ENCODE peak calls at places on chromosomes 1 and 21, in eight cellular contexts. W, Z, T, J, K, C, A and R are unnamed samples.

GRCh38 chr1:147377263-147378246 is 135.1 kb downstream of the CHD1L start:
- DNase-seq in T (no peak), Z (no peak), J (no peak), W (no peak), A (no peak), C (no peak), K (no peak), R (no peak)

GRCh38 chr1:29502901-29503300 is 266.6 kb downstream of the PTPRU start:
- DNase-seq in J (no peak), W (no peak), Z (no peak), T (no peak), K (no peak), C (no peak), A (no peak), R (no peak)

GRCh38 chr1:55235722-55236121 is 20.6 kb upstream of the USP24 start:
- DNase-seq in Z (no peak), W (no peak), C (peak; percentile 66), J (peak; percentile 88), T (no peak), A (no peak), K (no peak), R (no peak)

GRCh38 chr1:66850989-66851388 is 49.9 kb upstream of the INSL5 start:
- DNase-seq in K (no peak), T (no peak), W (no peak), C (no peak), Z (no peak), A (no peak), J (no peak), R (no peak)

GRCh38 chr1:30321216-30321910 is 402.0 kb downstream of the MATN1 start:
- DNase-seq in J (no peak), Z (no peak), K (no peak), W (no peak), C (no peak), A (peak; percentile 57), T (no peak), R (no peak)

GRCh38 chr1:177964336-177964735 is 5.5 kb downstream of the SEC16B start:
- DNase-seq in K (no peak), C (no peak), Z (no peak), J (no peak), W (no peak), A (no peak), T (no peak), R (no peak)

GRCh38 chr1:112674986-112675727 is 698 bp downstream of the MOV10 start:
- DNase-seq in W (no peak), A (peak; percentile 85), Z (peak; percentile 82), K (peak; percentile 85), J (peak; percentile 73), C (peak; percentile 29), T (peak; percentile 41), R (peak; percentile 77)

GRCh38 chr1:85027242-85027983 is 20.9 kb downstream of the MCOLN3 start:
- DNase-seq in K (peak; percentile 26), Z (peak; percentile 30), W (no peak), C (peak; percentile 21), J (peak; percentile 35), A (no peak), T (peak; percentile 58), R (peak; percentile 15)

GRCh38 chr1:71944006-71944405 is 338.3 kb downstream of the NEGR1 start:
- DNase-seq in C (no peak), K (no peak), Z (no peak), A (no peak), W (no peak), T (no peak), J (no peak), R (peak; percentile 4)

GRCh38 chr1:53365405-53366063 is 37.7 kb upstream of the LRP8 start:
- DNase-seq in A (no peak), J (no peak), K (no peak), C (no peak), W (no peak), Z (no peak), T (no peak), R (no peak)

GRCh38 chr1:53359934-53360276 is 32.0 kb upstream of the LRP8 start:
- DNase-seq in C (no peak), W (no peak), T (no peak), J (no peak), K (no peak), Z (no peak), A (no peak), R (no peak)

GRCh38 chr1:53361541-53361961 is 33.7 kb upstream of the LRP8 start:
- DNase-seq in K (no peak), A (no peak), C (no peak), Z (no peak), J (no peak), T (no peak), W (no peak), R (no peak)

GRCh38 chr1:53362270-53362669 is 34.4 kb upstream of the LRP8 start:
- DNase-seq in Z (no peak), T (no peak), K (peak; percentile 74), A (no peak), J (no peak), C (no peak), W (no peak), R (no peak)

GRCh38 chr1:53362851-53363642 is 35.2 kb upstream of the LRP8 start:
- DNase-seq in J (no peak), T (peak; percentile 17), A (no peak), W (no peak), Z (peak; percentile 32), K (no peak), C (no peak), R (no peak)
- TF ChIP-seq EZH2phosphoT487 in J (no peak), T (no peak), A (no peak), W (no peak), Z (no peak), K (no peak), C (no peak), R (no peak)

GRCh38 chr1:117535776-117536175 is 70.1 kb upstream of the TENT5C start:
- DNase-seq in T (no peak), W (no peak), C (peak; percentile 69), Z (no peak), K (no peak), A (no peak), J (no peak), R (no peak)

GRCh38 chr1:117529683-117530082 is 76.2 kb upstream of the TENT5C start:
- DNase-seq in T (no peak), C (no peak), W (no peak), Z (no peak), K (no peak), A (no peak), J (no peak), R (no peak)

GRCh38 chr1:117531222-117531621 is 74.6 kb upstream of the TENT5C start:
- DNase-seq in J (peak; percentile 8), W (no peak), A (no peak), K (no peak), T (no peak), C (no peak), Z (no peak), R (no peak)

GRCh38 chr1:117537291-117537920 is 68.4 kb upstream of the TENT5C start:
- DNase-seq in J (peak; percentile 13), Z (peak; percentile 75), K (peak; percentile 30), C (peak; percentile 63), T (peak; percentile 72), A (no peak), W (no peak), R (peak; percentile 74)

GRCh38 chr1:117534995-117535467 is 70.8 kb upstream of the TENT5C start:
- DNase-seq in J (peak; percentile 87), W (peak; percentile 35), A (peak; percentile 56), Z (peak; percentile 92), K (peak; percentile 88), C (peak; percentile 83), T (peak; percentile 85), R (peak; percentile 87)
- TF ChIP-seq EZH2phosphoT487 in J (no peak), W (no peak), A (no peak), Z (no peak), K (no peak), C (no peak), T (no peak), R (no peak)

GRCh38 chr1:95685091-95685490 is 451.1 kb downstream of the RWDD3 start:
- DNase-seq in A (no peak), W (no peak), C (no peak), T (no peak), Z (no peak), K (peak; percentile 24), J (no peak), R (no peak)
- TF ChIP-seq EZH2phosphoT487 in A (no peak), W (no peak), C (no peak), T (no peak), Z (no peak), K (no peak), J (no peak), R (no peak)

GRCh38 chr21:35611752-35612151 is 448.6 kb downstream of the SETD4 start:
- DNase-seq in W (no peak), C (peak; percentile 22), A (no peak), T (no peak), J (no peak), K (no peak), Z (no peak), R (no peak)
- TF ChIP-seq EZH2phosphoT487 in W (no peak), C (no peak), A (no peak), T (no peak), J (no peak), K (no peak), Z (no peak), R (no peak)

GRCh38 chr1:248756636-248757035 is 1.1 kb upstream of the LYPD8 start:
- DNase-seq in J (no peak), T (no peak), W (no peak), Z (no peak), K (no peak), A (no peak), C (no peak), R (no peak)

GRCh38 chr1:248756151-248756550 is 592 bp upstream of the LYPD8 start:
- DNase-seq in Z (no peak), C (no peak), A (no peak), K (no peak), W (no peak), T (no peak), J (no peak), R (no peak)

GRCh38 chr1:248758352-248758751 is 2.8 kb upstream of the LYPD8 start:
- DNase-seq in J (no peak), A (no peak), T (no peak), W (no peak), C (no peak), K (no peak), Z (no peak), R (no peak)

GRCh38 chr1:248759644-248760043 is 4.1 kb upstream of the LYPD8 start:
- DNase-seq in K (no peak), J (no peak), W (no peak), Z (no peak), T (no peak), A (no peak), C (no peak), R (no peak)

GRCh38 chr1:248757784-248758195 is 2.2 kb upstream of the LYPD8 start:
- DNase-seq in T (no peak), Z (no peak), C (no peak), K (no peak), W (no peak), J (no peak), A (no peak), R (no peak)
- TF ChIP-seq EZH2phosphoT487 in T (no peak), Z (no peak), C (no peak), K (no peak), W (no peak), J (no peak), A (no peak), R (no peak)

GRCh38 chr1:248229360-248229908 is 1.8 kb upstream of the OR2M4 start:
- DNase-seq in Z (no peak), A (no peak), J (no peak), T (no peak), W (no peak), K (no peak), C (no peak), R (no peak)
- TF ChIP-seq EZH2phosphoT487 in Z (no peak), A (no peak), J (no peak), T (no peak), W (no peak), K (no peak), C (no peak), R (no peak)